ENCODE peak calls at places on chromosomes 7 and 10, in seven cellular contexts. Y is RWPE1, A is MCF 10A, Z is fibroblast of the aortic adventitia, T is endothelial cell, E is uterus, R is GM12865. I is an unnamed sample.

GRCh38 chr10:113880236-113880635 is 25.8 kb downstream of the NHLRC2 start:
- DNase-seq in E (no peak), Y (peak), T (no peak), A (no peak), Z (peak), R (no peak), I (no peak)

GRCh38 chr7:7795736-7796135 is 77.3 kb upstream of the RPA3 start:
- DNase-seq in Z (peak), Y (peak), A (peak), R (no peak), T (no peak), E (no peak), I (no peak)

GRCh38 chr10:110609592-110609991 is 34.5 kb upstream of the RBM20 start:
- DNase-seq in E (no peak), Z (no peak), A (peak), T (no peak), R (no peak), Y (no peak), I (peak)

GRCh38 chr7:6271091-6271658 is 1.2 kb downstream of the CYTH3 start:
- DNase-seq in E (peak), A (peak), T (peak), Z (peak), Y (peak), R (no peak), I (peak)

GRCh38 chr7:128116740-128117139 is 85.5 kb upstream of the LRRC4 start:
- DNase-seq in Z (no peak), R (no peak), Y (no peak), E (no peak), A (no peak), T (no peak), I (no peak)

GRCh38 chr7:36301914-36302771 is 87.5 kb upstream of the ANLN start:
- DNase-seq in A (peak), Y (no peak), E (peak), T (no peak), Z (no peak), R (no peak), I (no peak)

GRCh38 chr7:86942081-86942480 is 117.4 kb downstream of the ELAPOR2 start:
- DNase-seq in A (no peak), E (no peak), R (no peak), T (no peak), Z (no peak), Y (no peak), I (no peak)

GRCh38 chr7:29208410-29209250 is 14.1 kb downstream of the CHN2 start:
- DNase-seq in R (no peak), Y (no peak), E (no peak), T (no peak), Z (no peak), A (no peak), I (no peak)

GRCh38 chr7:131327049-131327625 is 539 bp upstream of the MKLN1 start:
- DNase-seq in Y (peak), R (peak), Z (peak), A (peak), T (peak), E (no peak), I (peak)

GRCh38 chr10:98023024-98023423 is 7.4 kb downstream of the CRTAC1 start:
- DNase-seq in Y (no peak), R (no peak), T (no peak), Z (no peak), A (no peak), E (no peak), I (no peak)

GRCh38 chr10:23693895-23694294 is 255.0 kb downstream of the OTUD1 start:
- DNase-seq in A (no peak), E (no peak), Y (no peak), Z (no peak), R (no peak), T (peak), I (no peak)

GRCh38 chr7:149884016-149884415 is 10.2 kb downstream of the ATP6V0E2 start:
- DNase-seq in Y (no peak), E (peak), Z (peak), T (no peak), A (no peak), R (no peak), I (no peak)

GRCh38 chr10:74967850-74968620 is 141.6 kb downstream of the KAT6B start:
- DNase-seq in Y (peak), Z (peak), R (no peak), T (no peak), A (peak), E (no peak), I (no peak)

GRCh38 chr10:111756541-111757061 is 427.0 kb downstream of the GPAM start:
- DNase-seq in A (peak), Y (no peak), R (peak), Z (peak), T (peak), E (peak), I (peak)

GRCh38 chr10:43453266-43453831 is 16.4 kb downstream of the ZNF487 start:
- DNase-seq in E (no peak), T (no peak), Z (no peak), A (no peak), Y (no peak), R (peak), I (no peak)

GRCh38 chr7:116953372-116953726 is at the start of gene ST7:
- DNase-seq in T (peak), R (peak), E (peak), Z (peak), Y (peak), A (peak), I (peak)

DNA sequence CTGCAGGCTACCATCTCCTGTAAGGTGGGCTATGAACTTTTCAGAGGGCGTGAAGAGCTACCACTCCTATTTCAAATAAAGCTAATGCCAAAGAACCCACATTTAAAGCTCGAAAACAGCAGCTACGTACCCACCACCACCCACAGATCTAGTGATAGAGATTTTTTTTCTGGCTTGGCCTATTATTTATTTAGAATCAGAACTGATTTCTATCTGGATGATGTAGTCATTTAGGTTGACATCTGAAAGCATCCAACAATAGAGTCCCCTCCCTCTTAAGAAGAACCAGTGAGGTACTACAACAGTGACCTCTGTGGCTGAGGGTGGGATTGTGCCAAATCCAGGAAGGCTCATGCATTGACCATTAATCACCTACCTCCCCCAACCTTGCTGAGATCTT is 113.8 kb upstream of the ADO start:
- DNase-seq in R (peak), E (no peak), T (no peak), Z (no peak), A (no peak), Y (no peak), I (no peak)
- TF ChIP-seq CTCF in R (no peak), E (no peak), T (no peak), Z (no peak), A (no peak), Y (no peak), I (no peak)

GRCh38 chr7:106777666-106778299 is 87.3 kb upstream of the PIK3CG start:
- DNase-seq in Z (no peak), A (no peak), R (no peak), T (no peak), Y (no peak), E (no peak), I (no peak)

GRCh38 chr7:106778656-106779250 is 86.3 kb upstream of the PIK3CG start:
- DNase-seq in Y (no peak), R (no peak), A (no peak), T (no peak), E (no peak), Z (no peak), I (no peak)

GRCh38 chr7:106779877-106780276 is 85.2 kb upstream of the PIK3CG start:
- DNase-seq in A (peak), Z (no peak), R (peak), Y (no peak), E (no peak), T (peak), I (no peak)

GRCh38 chr7:106781007-106781406 is 84.1 kb upstream of the PIK3CG start:
- DNase-seq in Y (no peak), E (no peak), A (no peak), Z (no peak), T (no peak), R (no peak), I (no peak)

DNA sequence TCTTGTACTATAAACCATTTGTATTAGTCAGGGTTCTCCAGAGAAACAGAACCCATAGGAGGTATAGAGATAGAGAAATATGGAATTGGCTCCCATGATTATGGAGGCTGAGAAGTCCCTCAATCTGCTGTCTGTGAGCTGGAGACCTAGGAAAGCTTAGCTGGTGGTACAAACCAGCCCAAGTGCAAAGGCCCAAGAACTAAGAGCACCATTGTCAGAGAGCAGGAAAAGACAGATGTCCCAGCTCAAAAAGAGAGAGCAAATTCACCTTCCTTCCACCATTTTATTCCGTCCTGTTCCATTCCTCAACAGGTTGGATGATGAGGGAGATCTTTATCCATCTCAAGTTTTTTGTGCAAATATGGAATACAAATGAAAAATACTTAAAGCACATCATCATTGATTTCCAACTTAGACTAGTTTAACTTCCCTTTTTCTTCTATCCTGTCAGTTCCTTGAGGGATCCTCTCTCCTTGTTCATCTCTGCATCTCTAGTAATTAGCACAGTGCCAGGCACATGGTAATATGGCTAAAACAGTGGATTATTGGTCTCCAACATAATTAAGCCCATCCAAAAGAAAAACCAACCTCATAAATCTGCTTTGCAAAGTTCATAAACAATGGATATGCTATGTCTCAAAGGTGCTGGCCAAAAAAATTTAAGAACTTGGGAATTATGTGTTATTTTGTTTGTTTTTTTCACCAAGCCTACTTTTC is 83.1 kb upstream of the PIK3CG start:
- DNase-seq in T (no peak), R (no peak), E (no peak), Z (no peak), Y (no peak), A (no peak), I (no peak)
- TF ChIP-seq CTCF in T (no peak), R (no peak), E (no peak), Z (no peak), Y (no peak), A (no peak), I (no peak)

GRCh38 chr7:44811571-44811970 is 15.1 kb downstream of the PPIA start:
- DNase-seq in Y (no peak), E (no peak), A (no peak), Z (no peak), T (no peak), R (no peak), I (no peak)

GRCh38 chr7:44819292-44819691 is 22.8 kb downstream of the PPIA start:
- DNase-seq in T (no peak), Z (no peak), A (no peak), R (no peak), E (no peak), Y (no peak), I (no peak)

GRCh38 chr7:44811093-44811492 is 14.6 kb downstream of the PPIA start:
- DNase-seq in R (no peak), T (no peak), Z (no peak), Y (peak), A (peak), E (no peak), I (no peak)

GRCh38 chr7:44814956-44815355 is 18.5 kb downstream of the PPIA start:
- DNase-seq in A (no peak), Z (no peak), E (no peak), Y (no peak), T (no peak), R (no peak), I (no peak)
- TF ChIP-seq CTCF in A (no peak), Z (no peak), E (no peak), Y (no peak), T (no peak), R (no peak), I (no peak)

DNA sequence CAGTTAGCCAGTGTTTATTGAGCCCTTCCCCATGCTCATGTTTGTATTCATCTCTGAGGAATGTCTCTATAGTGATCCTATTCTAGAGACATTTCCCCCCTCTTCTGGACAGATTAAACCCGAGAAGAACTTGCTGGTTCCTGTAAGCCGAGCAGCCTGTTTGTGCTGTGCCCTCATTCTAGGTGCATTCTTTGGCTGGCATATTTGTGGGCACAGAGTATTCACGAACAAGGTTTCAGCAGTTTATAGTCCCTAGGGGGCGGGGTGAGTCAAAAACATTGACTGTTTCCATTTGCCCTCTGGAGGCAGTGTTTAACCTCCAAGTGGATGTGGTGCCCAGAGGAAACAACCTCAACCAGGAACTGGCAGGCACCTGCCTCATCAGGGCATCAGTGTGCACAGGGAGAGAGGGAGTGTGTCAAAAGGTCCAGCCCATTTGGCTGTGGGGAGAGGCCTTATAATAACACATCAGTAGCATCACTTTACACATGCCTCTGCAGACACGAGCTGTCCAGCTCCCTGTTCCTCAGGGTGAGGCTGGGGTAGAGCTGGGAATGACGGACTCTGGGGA is 273.3 kb upstream of the LRGUK start:
- DNase-seq in R (peak), Z (peak), Y (peak), E (no peak), A (peak), T (peak), I (no peak)
- TF ChIP-seq CTCF in R (peak), Z (peak), Y (peak), E (no peak), A (peak), T (peak), I (peak)

GRCh38 chr10:3451516-3452185 is 279.1 kb upstream of the PITRM1 start:
- DNase-seq in R (no peak), E (no peak), Y (no peak), Z (no peak), T (no peak), A (peak), I (no peak)

GRCh38 chr10:3455385-3456334 is 283.1 kb upstream of the PITRM1 start:
- DNase-seq in R (no peak), A (peak), T (peak), E (no peak), Y (no peak), Z (no peak), I (no peak)

GRCh38 chr10:3452683-3453388 is 280.3 kb upstream of the PITRM1 start:
- DNase-seq in Z (peak), T (no peak), E (no peak), R (no peak), Y (peak), A (peak), I (no peak)

GRCh38 chr10:3452234-3452633 is 279.7 kb upstream of the PITRM1 start:
- DNase-seq in Y (peak), T (no peak), A (peak), E (no peak), Z (peak), R (peak), I (peak)
- TF ChIP-seq CTCF in Y (no peak), T (peak), A (peak), E (peak), Z (peak), R (peak), I (peak)

DNA sequence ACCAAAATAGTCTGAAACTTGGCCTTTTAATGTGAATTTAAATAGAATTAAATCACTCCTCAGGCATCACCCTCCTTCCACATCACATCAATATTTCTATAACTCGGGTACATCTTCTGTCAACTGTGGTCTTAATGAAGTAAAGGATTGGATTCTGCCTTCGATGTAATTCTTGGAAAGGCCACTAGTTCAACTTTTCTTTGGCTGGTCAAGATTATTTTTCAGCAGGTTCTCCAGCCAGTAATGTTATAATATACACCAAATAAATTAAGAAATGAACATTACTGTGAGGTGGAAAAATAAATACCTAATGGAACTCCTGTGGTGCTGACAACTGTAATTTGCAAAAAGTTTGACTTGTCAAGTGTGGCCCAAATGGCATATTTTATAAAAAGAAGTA is 9.7 kb upstream of the SLC16A9 start:
- DNase-seq in T (no peak), Y (no peak), Z (no peak), E (no peak), A (no peak), R (no peak), I (no peak)
- TF ChIP-seq CTCF in T (peak), Y (no peak), Z (peak), E (no peak), A (no peak), R (no peak), I (no peak)

GRCh38 chr7:67621704-67622103 is 625.1 kb downstream of the TYW1 start:
- DNase-seq in R (no peak), Z (no peak), E (no peak), T (no peak), A (no peak), Y (no peak), I (no peak)

GRCh38 chr7:67620216-67620933 is 623.7 kb downstream of the TYW1 start:
- DNase-seq in A (no peak), Z (no peak), Y (no peak), E (no peak), R (no peak), T (no peak), I (no peak)

DNA sequence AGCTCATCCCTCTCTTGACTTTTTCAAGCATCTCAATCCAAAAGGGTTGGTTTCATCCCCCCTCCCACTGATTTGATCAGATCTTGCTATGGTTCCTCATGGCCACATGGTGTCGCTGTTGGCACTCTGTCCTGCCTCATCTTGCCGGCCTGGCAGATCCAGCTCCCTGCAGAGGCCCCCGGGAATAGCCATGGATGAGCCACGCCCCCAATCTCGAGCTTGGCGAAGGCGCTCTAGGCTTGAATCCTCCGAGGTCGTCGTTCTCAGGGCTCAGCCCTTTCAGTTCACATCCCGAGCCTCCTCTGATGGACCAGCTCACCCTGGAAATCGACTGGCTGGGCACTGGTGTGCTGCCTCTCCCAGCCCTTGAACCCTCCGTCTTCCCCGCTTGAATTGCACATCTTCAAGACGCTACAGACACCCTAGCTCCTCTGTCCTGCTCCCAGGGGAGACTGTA is 628.7 kb downstream of the TYW1 start:
- DNase-seq in Z (peak), Y (peak), R (peak), E (peak), A (no peak), T (no peak), I (peak)
- TF ChIP-seq CTCF in Z (peak), Y (peak), R (peak), E (peak), A (peak), T (peak), I (peak)

GRCh38 chr7:12685550-12685949 is 1.9 kb upstream of the ARL4A start:
- DNase-seq in T (peak), R (peak), E (peak), Z (peak), Y (no peak), A (peak), I (no peak)

GRCh38 chr7:12686234-12686893 is 1.1 kb upstream of the ARL4A start:
- DNase-seq in Y (peak), R (peak), A (peak), E (peak), Z (peak), T (peak), I (peak)

GRCh38 chr7:12686894-12687212 is 580 bp upstream of the ARL4A start:
- DNase-seq in Y (no peak), T (no peak), E (no peak), Z (no peak), A (no peak), R (no peak), I (no peak)

GRCh38 chr7:12684733-12685132 is 2.7 kb upstream of the ARL4A start:
- DNase-seq in T (no peak), E (no peak), A (no peak), Y (no peak), Z (no peak), R (peak), I (no peak)

DNA sequence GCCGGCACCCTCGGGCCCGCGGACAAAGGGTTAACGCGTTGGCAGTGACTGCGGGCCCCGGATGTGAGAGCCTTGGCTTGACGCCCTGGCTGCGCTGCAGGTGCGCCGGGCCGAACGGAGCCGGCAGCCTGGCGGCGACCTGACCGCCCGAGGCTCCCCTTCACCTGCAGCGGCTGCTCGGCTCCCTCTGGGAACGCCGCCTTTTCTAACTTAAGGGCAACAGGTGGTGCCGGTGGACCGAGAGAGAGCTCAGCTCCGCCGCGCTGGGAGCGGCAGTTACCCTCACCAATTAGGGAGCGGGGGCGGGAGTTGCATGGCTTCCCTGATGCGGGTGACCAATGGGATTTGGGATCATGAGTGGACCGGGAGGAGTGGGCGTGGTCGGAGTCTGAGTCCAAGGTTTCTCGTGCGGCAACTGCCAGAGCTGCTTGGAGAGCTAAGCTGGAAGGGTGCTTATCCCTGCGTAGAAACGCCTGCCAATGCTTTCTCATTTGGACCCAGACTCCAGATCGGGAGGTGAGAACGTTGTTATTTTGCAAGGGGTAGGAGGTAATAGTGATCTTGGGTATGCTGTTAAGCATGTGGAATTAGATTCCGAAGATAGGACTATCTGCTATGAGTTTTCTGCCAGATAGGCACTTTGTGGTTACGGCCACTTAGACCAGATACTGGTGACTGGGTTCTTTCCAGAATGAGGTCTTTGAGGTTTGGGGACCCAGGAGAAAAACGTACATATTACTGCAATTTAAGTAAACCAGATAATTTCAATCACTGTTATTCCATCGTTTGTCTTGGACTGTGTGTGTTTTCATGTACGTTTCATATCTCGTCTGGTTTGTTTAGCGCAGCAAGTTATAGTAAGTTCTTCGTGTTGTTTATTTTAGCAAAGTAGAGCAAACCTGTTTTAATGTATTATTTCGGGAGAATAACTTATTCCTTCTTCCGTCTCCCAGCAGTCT is at the start of gene ARL4A:
- DNase-seq in Z (peak), E (peak), A (peak), Y (peak), T (peak), R (peak), I (peak)
- TF ChIP-seq CTCF in Z (peak), E (peak), A (peak), Y (peak), T (no peak), R (peak), I (peak)

I was measured in heart left ventricle.